ENCODE peak calls at places on chromosomes 3 and 15, in nine cellular contexts. One of them, this sample, is unnamed.

GRCh38 chr15:100783760-100784492 is 95.7 kb upstream of the ALDH1A3 start:
- DNase-seq in CD4-positive, alpha-beta T cell: no peak
- DNase-seq in SHP77: no peak
- DNase-seq in fibroblast of the conjunctiva: no peak
- DNase-seq in stimulated activated CD4-positive, alpha-beta T cell treated with anti-CD3 and anti-CD28 coated beads, Interleukin-2, amount 100 ng/mL, for 24 hours: peak; percentile 9
- DNase-seq in substantia nigra: no peak
- DNase-seq in retinal pigment epithelial cell: no peak
- DNase-seq in activated T-cell treated with anti-CD3 and anti-CD28 coated beads for 1 hour: no peak
- DNase-seq in A549: no peak
- DNase-seq in this sample: no peak

GRCh38 chr15:70328137-70329115 is 230.7 kb upstream of the TLE3 start:
- DNase-seq in CD4-positive, alpha-beta T cell: no peak
- DNase-seq in SHP77: no peak
- DNase-seq in fibroblast of the conjunctiva: peak; percentile 59
- DNase-seq in stimulated activated CD4-positive, alpha-beta T cell treated with anti-CD3 and anti-CD28 coated beads, Interleukin-2, amount 100 ng/mL, for 24 hours: no peak
- DNase-seq in substantia nigra: no peak
- DNase-seq in retinal pigment epithelial cell: no peak
- DNase-seq in activated T-cell treated with anti-CD3 and anti-CD28 coated beads for 1 hour: no peak
- DNase-seq in A549: no peak
- DNase-seq in this sample: no peak

GRCh38 chr3:133254151-133254550 is 145.7 kb upstream of the BFSP2 start:
- DNase-seq in CD4-positive, alpha-beta T cell: no peak
- DNase-seq in SHP77: no peak
- DNase-seq in fibroblast of the conjunctiva: no peak
- DNase-seq in stimulated activated CD4-positive, alpha-beta T cell treated with anti-CD3 and anti-CD28 coated beads, Interleukin-2, amount 100 ng/mL, for 24 hours: no peak
- DNase-seq in substantia nigra: no peak
- DNase-seq in retinal pigment epithelial cell: no peak
- DNase-seq in activated T-cell treated with anti-CD3 and anti-CD28 coated beads for 1 hour: no peak
- DNase-seq in A549: no peak
- DNase-seq in this sample: no peak

GRCh38 chr15:84749111-84749991 is 959 bp downstream of the ZNF592 start:
- DNase-seq in CD4-positive, alpha-beta T cell: peak; percentile 39
- DNase-seq in SHP77: peak; percentile 3
- DNase-seq in fibroblast of the conjunctiva: no peak
- DNase-seq in stimulated activated CD4-positive, alpha-beta T cell treated with anti-CD3 and anti-CD28 coated beads, Interleukin-2, amount 100 ng/mL, for 24 hours: peak; percentile 48
- DNase-seq in substantia nigra: no peak
- DNase-seq in retinal pigment epithelial cell: no peak
- DNase-seq in activated T-cell treated with anti-CD3 and anti-CD28 coated beads for 1 hour: peak; percentile 21
- DNase-seq in A549: no peak
- DNase-seq in this sample: no peak

GRCh38 chr15:70557506-70558258 is 205.7 kb downstream of the UACA start:
- DNase-seq in CD4-positive, alpha-beta T cell: peak; percentile 9
- DNase-seq in SHP77: no peak
- DNase-seq in fibroblast of the conjunctiva: no peak
- DNase-seq in stimulated activated CD4-positive, alpha-beta T cell treated with anti-CD3 and anti-CD28 coated beads, Interleukin-2, amount 100 ng/mL, for 24 hours: no peak
- DNase-seq in substantia nigra: no peak
- DNase-seq in retinal pigment epithelial cell: no peak
- DNase-seq in activated T-cell treated with anti-CD3 and anti-CD28 coated beads for 1 hour: no peak
- DNase-seq in A549: no peak
- DNase-seq in this sample: no peak

GRCh38 chr15:33581032-33581431 is 270.3 kb downstream of the RYR3 start:
- DNase-seq in CD4-positive, alpha-beta T cell: no peak
- DNase-seq in SHP77: no peak
- DNase-seq in fibroblast of the conjunctiva: peak; percentile 24
- DNase-seq in stimulated activated CD4-positive, alpha-beta T cell treated with anti-CD3 and anti-CD28 coated beads, Interleukin-2, amount 100 ng/mL, for 24 hours: no peak
- DNase-seq in substantia nigra: no peak
- DNase-seq in retinal pigment epithelial cell: peak; percentile 52
- DNase-seq in activated T-cell treated with anti-CD3 and anti-CD28 coated beads for 1 hour: no peak
- DNase-seq in A549: no peak
- DNase-seq in this sample: no peak

GRCh38 chr3:69051796-69052566 is at the start of gene TMF1:
- DNase-seq in CD4-positive, alpha-beta T cell: peak; percentile 94
- DNase-seq in SHP77: no peak
- DNase-seq in fibroblast of the conjunctiva: peak; percentile 99
- DNase-seq in stimulated activated CD4-positive, alpha-beta T cell treated with anti-CD3 and anti-CD28 coated beads, Interleukin-2, amount 100 ng/mL, for 24 hours: peak; percentile 98
- DNase-seq in substantia nigra: no peak
- DNase-seq in retinal pigment epithelial cell: peak; percentile 96
- DNase-seq in activated T-cell treated with anti-CD3 and anti-CD28 coated beads for 1 hour: peak; percentile 97
- DNase-seq in A549: peak; percentile 84
- DNase-seq in this sample: no peak

GRCh38 chr3:128742821-128743594 is 17.0 kb downstream of the RAB7A start:
- DNase-seq in CD4-positive, alpha-beta T cell: no peak
- DNase-seq in SHP77: no peak
- DNase-seq in fibroblast of the conjunctiva: no peak
- DNase-seq in stimulated activated CD4-positive, alpha-beta T cell treated with anti-CD3 and anti-CD28 coated beads, Interleukin-2, amount 100 ng/mL, for 24 hours: no peak
- DNase-seq in substantia nigra: no peak
- DNase-seq in retinal pigment epithelial cell: no peak
- DNase-seq in activated T-cell treated with anti-CD3 and anti-CD28 coated beads for 1 hour: no peak
- DNase-seq in A549: no peak
- DNase-seq in this sample: no peak

GRCh38 chr3:51622868-51623267 is 48.2 kb upstream of the TEX264 start:
- DNase-seq in CD4-positive, alpha-beta T cell: no peak
- DNase-seq in SHP77: peak; percentile 3
- DNase-seq in fibroblast of the conjunctiva: peak; percentile 80
- DNase-seq in stimulated activated CD4-positive, alpha-beta T cell treated with anti-CD3 and anti-CD28 coated beads, Interleukin-2, amount 100 ng/mL, for 24 hours: no peak
- DNase-seq in substantia nigra: no peak
- DNase-seq in retinal pigment epithelial cell: no peak
- DNase-seq in activated T-cell treated with anti-CD3 and anti-CD28 coated beads for 1 hour: no peak
- DNase-seq in A549: no peak
- DNase-seq in this sample: no peak

GRCh38 chr3:83513011-83513410 is 1445.8 kb upstream of the CADM2 start:
- DNase-seq in CD4-positive, alpha-beta T cell: no peak
- DNase-seq in SHP77: no peak
- DNase-seq in fibroblast of the conjunctiva: no peak
- DNase-seq in stimulated activated CD4-positive, alpha-beta T cell treated with anti-CD3 and anti-CD28 coated beads, Interleukin-2, amount 100 ng/mL, for 24 hours: no peak
- DNase-seq in substantia nigra: no peak
- DNase-seq in retinal pigment epithelial cell: no peak
- DNase-seq in activated T-cell treated with anti-CD3 and anti-CD28 coated beads for 1 hour: no peak
- DNase-seq in A549: no peak
- DNase-seq in this sample: no peak

GRCh38 chr3:15667484-15667883 is 65.9 kb downstream of the BTD start:
- DNase-seq in CD4-positive, alpha-beta T cell: no peak
- DNase-seq in SHP77: no peak
- DNase-seq in fibroblast of the conjunctiva: no peak
- DNase-seq in stimulated activated CD4-positive, alpha-beta T cell treated with anti-CD3 and anti-CD28 coated beads, Interleukin-2, amount 100 ng/mL, for 24 hours: no peak
- DNase-seq in substantia nigra: no peak
- DNase-seq in retinal pigment epithelial cell: no peak
- DNase-seq in activated T-cell treated with anti-CD3 and anti-CD28 coated beads for 1 hour: no peak
- DNase-seq in A549: no peak
- DNase-seq in this sample: no peak

GRCh38 chr15:22224241-22224671 is 143.9 kb downstream of the OR4M2 start:
- DNase-seq in CD4-positive, alpha-beta T cell: no peak
- DNase-seq in SHP77: no peak
- DNase-seq in fibroblast of the conjunctiva: no peak
- DNase-seq in stimulated activated CD4-positive, alpha-beta T cell treated with anti-CD3 and anti-CD28 coated beads, Interleukin-2, amount 100 ng/mL, for 24 hours: peak; percentile 15
- DNase-seq in substantia nigra: no peak
- DNase-seq in retinal pigment epithelial cell: no peak
- DNase-seq in activated T-cell treated with anti-CD3 and anti-CD28 coated beads for 1 hour: no peak
- DNase-seq in A549: no peak
- DNase-seq in this sample: no peak

GRCh38 chr3:172173316-172174271 is 134.2 kb downstream of the FNDC3B start:
- DNase-seq in CD4-positive, alpha-beta T cell: no peak
- DNase-seq in SHP77: no peak
- DNase-seq in fibroblast of the conjunctiva: no peak
- DNase-seq in stimulated activated CD4-positive, alpha-beta T cell treated with anti-CD3 and anti-CD28 coated beads, Interleukin-2, amount 100 ng/mL, for 24 hours: no peak
- DNase-seq in substantia nigra: no peak
- DNase-seq in retinal pigment epithelial cell: no peak
- DNase-seq in activated T-cell treated with anti-CD3 and anti-CD28 coated beads for 1 hour: no peak
- DNase-seq in A549: no peak
- DNase-seq in this sample: no peak

GRCh38 chr15:47331796-47332480 is 385.4 kb upstream of the SEMA6D start:
- DNase-seq in CD4-positive, alpha-beta T cell: no peak
- DNase-seq in SHP77: no peak
- DNase-seq in fibroblast of the conjunctiva: peak; percentile 88
- DNase-seq in stimulated activated CD4-positive, alpha-beta T cell treated with anti-CD3 and anti-CD28 coated beads, Interleukin-2, amount 100 ng/mL, for 24 hours: no peak
- DNase-seq in substantia nigra: no peak
- DNase-seq in retinal pigment epithelial cell: peak; percentile 36
- DNase-seq in activated T-cell treated with anti-CD3 and anti-CD28 coated beads for 1 hour: no peak
- DNase-seq in A549: no peak
- DNase-seq in this sample: no peak

GRCh38 chr3:110106805-110107204 is 769.5 kb upstream of the DPPA4 start:
- DNase-seq in CD4-positive, alpha-beta T cell: no peak
- DNase-seq in SHP77: no peak
- DNase-seq in fibroblast of the conjunctiva: no peak
- DNase-seq in stimulated activated CD4-positive, alpha-beta T cell treated with anti-CD3 and anti-CD28 coated beads, Interleukin-2, amount 100 ng/mL, for 24 hours: no peak
- DNase-seq in substantia nigra: no peak
- DNase-seq in retinal pigment epithelial cell: no peak
- DNase-seq in activated T-cell treated with anti-CD3 and anti-CD28 coated beads for 1 hour: no peak
- DNase-seq in A549: no peak
- DNase-seq in this sample: no peak

GRCh38 chr3:36461588-36461987 is 81.3 kb downstream of the STAC start:
- DNase-seq in CD4-positive, alpha-beta T cell: no peak
- DNase-seq in SHP77: no peak
- DNase-seq in fibroblast of the conjunctiva: no peak
- DNase-seq in stimulated activated CD4-positive, alpha-beta T cell treated with anti-CD3 and anti-CD28 coated beads, Interleukin-2, amount 100 ng/mL, for 24 hours: no peak
- DNase-seq in substantia nigra: no peak
- DNase-seq in retinal pigment epithelial cell: no peak
- DNase-seq in activated T-cell treated with anti-CD3 and anti-CD28 coated beads for 1 hour: no peak
- DNase-seq in A549: no peak
- DNase-seq in this sample: no peak

GRCh38 chr3:170867552-170867951 is 2.4 kb downstream of the RPL22L1 start:
- DNase-seq in CD4-positive, alpha-beta T cell: no peak
- DNase-seq in SHP77: no peak
- DNase-seq in fibroblast of the conjunctiva: no peak
- DNase-seq in stimulated activated CD4-positive, alpha-beta T cell treated with anti-CD3 and anti-CD28 coated beads, Interleukin-2, amount 100 ng/mL, for 24 hours: no peak
- DNase-seq in substantia nigra: no peak
- DNase-seq in retinal pigment epithelial cell: no peak
- DNase-seq in activated T-cell treated with anti-CD3 and anti-CD28 coated beads for 1 hour: no peak
- DNase-seq in A549: no peak
- DNase-seq in this sample: no peak

GRCh38 chr15:89356634-89357298 is 22.1 kb upstream of the POLG start:
- DNase-seq in CD4-positive, alpha-beta T cell: no peak
- DNase-seq in SHP77: peak; percentile 64
- DNase-seq in fibroblast of the conjunctiva: no peak
- DNase-seq in stimulated activated CD4-positive, alpha-beta T cell treated with anti-CD3 and anti-CD28 coated beads, Interleukin-2, amount 100 ng/mL, for 24 hours: no peak
- DNase-seq in substantia nigra: no peak
- DNase-seq in retinal pigment epithelial cell: no peak
- DNase-seq in activated T-cell treated with anti-CD3 and anti-CD28 coated beads for 1 hour: no peak
- DNase-seq in A549: peak; percentile 67
- DNase-seq in this sample: no peak

GRCh38 chr3:139260041-139260486 is 83.8 kb upstream of the MRPS22 start:
- DNase-seq in CD4-positive, alpha-beta T cell: no peak
- DNase-seq in SHP77: no peak
- DNase-seq in fibroblast of the conjunctiva: no peak
- DNase-seq in stimulated activated CD4-positive, alpha-beta T cell treated with anti-CD3 and anti-CD28 coated beads, Interleukin-2, amount 100 ng/mL, for 24 hours: no peak
- DNase-seq in substantia nigra: no peak
- DNase-seq in retinal pigment epithelial cell: no peak
- DNase-seq in activated T-cell treated with anti-CD3 and anti-CD28 coated beads for 1 hour: no peak
- DNase-seq in A549: no peak
- DNase-seq in this sample: no peak

GRCh38 chr15:76776480-76776879 is 128.7 kb downstream of the SCAPER start:
- DNase-seq in CD4-positive, alpha-beta T cell: no peak
- DNase-seq in SHP77: no peak
- DNase-seq in fibroblast of the conjunctiva: no peak
- DNase-seq in stimulated activated CD4-positive, alpha-beta T cell treated with anti-CD3 and anti-CD28 coated beads, Interleukin-2, amount 100 ng/mL, for 24 hours: no peak
- DNase-seq in substantia nigra: no peak
- DNase-seq in retinal pigment epithelial cell: no peak
- DNase-seq in activated T-cell treated with anti-CD3 and anti-CD28 coated beads for 1 hour: no peak
- DNase-seq in A549: no peak
- DNase-seq in this sample: no peak

GRCh38 chr3:53030864-53031445 is 14.9 kb downstream of the SFMBT1 start:
- DNase-seq in CD4-positive, alpha-beta T cell: peak; percentile 57
- DNase-seq in SHP77: no peak
- DNase-seq in fibroblast of the conjunctiva: no peak
- DNase-seq in stimulated activated CD4-positive, alpha-beta T cell treated with anti-CD3 and anti-CD28 coated beads, Interleukin-2, amount 100 ng/mL, for 24 hours: peak; percentile 46
- DNase-seq in substantia nigra: no peak
- DNase-seq in retinal pigment epithelial cell: no peak
- DNase-seq in activated T-cell treated with anti-CD3 and anti-CD28 coated beads for 1 hour: peak; percentile 25
- DNase-seq in A549: no peak
- DNase-seq in this sample: no peak

GRCh38 chr15:45641374-45641778 is 6.5 kb downstream of the SQOR start:
- DNase-seq in CD4-positive, alpha-beta T cell: no peak
- DNase-seq in SHP77: no peak
- DNase-seq in fibroblast of the conjunctiva: peak; percentile 87
- DNase-seq in stimulated activated CD4-positive, alpha-beta T cell treated with anti-CD3 and anti-CD28 coated beads, Interleukin-2, amount 100 ng/mL, for 24 hours: no peak
- DNase-seq in substantia nigra: no peak
- DNase-seq in retinal pigment epithelial cell: no peak
- DNase-seq in activated T-cell treated with anti-CD3 and anti-CD28 coated beads for 1 hour: no peak
- DNase-seq in A549: peak; percentile 81
- DNase-seq in this sample: peak; percentile 3

GRCh38 chr3:195012100-195012499 is 258.9 kb downstream of the XXYLT1 start:
- DNase-seq in CD4-positive, alpha-beta T cell: no peak
- DNase-seq in SHP77: no peak
- DNase-seq in fibroblast of the conjunctiva: no peak
- DNase-seq in stimulated activated CD4-positive, alpha-beta T cell treated with anti-CD3 and anti-CD28 coated beads, Interleukin-2, amount 100 ng/mL, for 24 hours: no peak
- DNase-seq in substantia nigra: no peak
- DNase-seq in retinal pigment epithelial cell: no peak
- DNase-seq in activated T-cell treated with anti-CD3 and anti-CD28 coated beads for 1 hour: no peak
- DNase-seq in A549: no peak
- DNase-seq in this sample: no peak

GRCh38 chr3:112397529-112397928 is 64.6 kb downstream of the CD200 start:
- DNase-seq in CD4-positive, alpha-beta T cell: no peak
- DNase-seq in SHP77: no peak
- DNase-seq in fibroblast of the conjunctiva: no peak
- DNase-seq in stimulated activated CD4-positive, alpha-beta T cell treated with anti-CD3 and anti-CD28 coated beads, Interleukin-2, amount 100 ng/mL, for 24 hours: no peak
- DNase-seq in substantia nigra: no peak
- DNase-seq in retinal pigment epithelial cell: no peak
- DNase-seq in activated T-cell treated with anti-CD3 and anti-CD28 coated beads for 1 hour: no peak
- DNase-seq in A549: no peak
- DNase-seq in this sample: no peak

GRCh38 chr15:64635486-64635815 is 139.9 kb downstream of the RBPMS2 start:
- DNase-seq in CD4-positive, alpha-beta T cell: no peak
- DNase-seq in SHP77: no peak
- DNase-seq in fibroblast of the conjunctiva: peak; percentile 57
- DNase-seq in stimulated activated CD4-positive, alpha-beta T cell treated with anti-CD3 and anti-CD28 coated beads, Interleukin-2, amount 100 ng/mL, for 24 hours: no peak
- DNase-seq in substantia nigra: no peak
- DNase-seq in retinal pigment epithelial cell: peak; percentile 84
- DNase-seq in activated T-cell treated with anti-CD3 and anti-CD28 coated beads for 1 hour: no peak
- DNase-seq in A549: no peak
- DNase-seq in this sample: no peak

GRCh38 chr3:109114746-109115145 is 3.2 kb downstream of the MORC1 start:
- DNase-seq in CD4-positive, alpha-beta T cell: no peak
- DNase-seq in SHP77: no peak
- DNase-seq in fibroblast of the conjunctiva: no peak
- DNase-seq in stimulated activated CD4-positive, alpha-beta T cell treated with anti-CD3 and anti-CD28 coated beads, Interleukin-2, amount 100 ng/mL, for 24 hours: no peak
- DNase-seq in substantia nigra: no peak
- DNase-seq in retinal pigment epithelial cell: no peak
- DNase-seq in activated T-cell treated with anti-CD3 and anti-CD28 coated beads for 1 hour: no peak
- DNase-seq in A549: no peak
- DNase-seq in this sample: no peak

GRCh38 chr3:151931171-151931570 is 57.7 kb downstream of the SUCNR1 start:
- DNase-seq in CD4-positive, alpha-beta T cell: no peak
- DNase-seq in SHP77: no peak
- DNase-seq in fibroblast of the conjunctiva: no peak
- DNase-seq in stimulated activated CD4-positive, alpha-beta T cell treated with anti-CD3 and anti-CD28 coated beads, Interleukin-2, amount 100 ng/mL, for 24 hours: no peak
- DNase-seq in substantia nigra: no peak
- DNase-seq in retinal pigment epithelial cell: no peak
- DNase-seq in activated T-cell treated with anti-CD3 and anti-CD28 coated beads for 1 hour: no peak
- DNase-seq in A549: no peak
- DNase-seq in this sample: no peak

GRCh38 chr3:57397175-57398026 is 104.9 kb upstream of the ASB14 start:
- DNase-seq in CD4-positive, alpha-beta T cell: peak; percentile 39
- DNase-seq in SHP77: peak; percentile 14
- DNase-seq in fibroblast of the conjunctiva: peak; percentile 34
- DNase-seq in stimulated activated CD4-positive, alpha-beta T cell treated with anti-CD3 and anti-CD28 coated beads, Interleukin-2, amount 100 ng/mL, for 24 hours: peak; percentile 52
- DNase-seq in substantia nigra: no peak
- DNase-seq in retinal pigment epithelial cell: peak; percentile 10
- DNase-seq in activated T-cell treated with anti-CD3 and anti-CD28 coated beads for 1 hour: peak; percentile 26
- DNase-seq in A549: peak; percentile 38
- DNase-seq in this sample: peak; percentile 23

This sample was measured in T1000.